ENCODE peak calls at places on chromosome 17, in nine cellular contexts. C, B, T, R, A, F, O, P and L are unnamed samples. For H3K4me1, the result is how much of the 10 kb centered on the place peaks cover.

GRCh38 chr17:56948491-56948890 is 12.4 kb downstream of the COIL start:
- DNase-seq in C (no peak), B (no peak), T (no peak), R (no peak), A (no peak), F (no peak), O (no peak), P (no peak), L (no peak)

GRCh38 chr17:77107506-77108433 is 33.0 kb upstream of the SEC14L1 start:
- DNase-seq in C (peak), B (no peak), T (no peak), R (no peak), A (no peak), F (no peak), O (no peak), P (no peak), L (no peak)

GRCh38 chr17:6567528-6568185 is 11.3 kb upstream of the PITPNM3 start:
- DNase-seq in C (no peak), B (no peak), T (no peak), R (no peak), A (no peak), F (no peak), O (no peak), P (peak), L (no peak)

GRCh38 chr17:57861737-57862409 is 12.0 kb upstream of the MRPS23 start:
- DNase-seq in C (no peak), B (peak), T (peak), R (no peak), A (peak), F (peak), O (peak), P (peak), L (no peak)

GRCh38 chr17:8284126-8284525 is 4.3 kb upstream of the RANGRF start:
- DNase-seq in C (peak), B (no peak), T (no peak), R (no peak), A (no peak), F (no peak), O (no peak), P (no peak), L (no peak)

GRCh38 chr17:49616546-49617205 is 41.0 kb downstream of the NXPH3 start:
- DNase-seq in C (no peak), B (peak), T (peak), R (no peak), A (peak), F (peak), O (no peak), P (peak), L (no peak)

GRCh38 chr17:5955764-5956163 is 114.4 kb upstream of the WSCD1 start:
- DNase-seq in C (no peak), B (no peak), T (no peak), R (no peak), A (no peak), F (no peak), O (no peak), P (no peak), L (no peak)

GRCh38 chr17:2828396-2829038 is 32.3 kb downstream of the RAP1GAP2 start:
- DNase-seq in C (peak), B (peak), T (peak), R (no peak), A (peak), F (no peak), O (peak), P (peak), L (peak)

GRCh38 chr17:2713881-2714280 is 2.3 kb upstream of the CLUH start:
- DNase-seq in C (no peak), B (no peak), T (no peak), R (no peak), A (no peak), F (no peak), O (no peak), P (no peak), L (no peak)

GRCh38 chr17:62626719-62627218 is 701 bp upstream of the MRC2 start:
- DNase-seq in C (no peak), B (peak), T (peak), R (no peak), A (peak), F (peak), O (peak), P (no peak), L (no peak)

GRCh38 chr17:33712120-33712519 is 419.0 kb upstream of the ASIC2 start:
- DNase-seq in C (no peak), B (no peak), T (no peak), R (no peak), A (no peak), F (no peak), O (no peak), P (no peak), L (no peak)

GRCh38 chr17:53749178-53749577 is 73.5 kb upstream of the KIF2B start:
- DNase-seq in C (no peak), B (no peak), T (no peak), R (no peak), A (no peak), F (no peak), O (peak), P (no peak), L (no peak)

GRCh38 chr17:45722161-45722560 is 62.0 kb upstream of the CRHR1 start:
- DNase-seq in C (no peak), B (no peak), T (no peak), R (no peak), A (no peak), F (no peak), O (peak), P (no peak), L (peak)

GRCh38 chr17:63433746-63434591 is 12.1 kb downstream of the CYB561 start:
- DNase-seq in C (no peak), B (peak), T (peak), R (no peak), A (peak), F (peak), O (no peak), P (peak), L (no peak)

GRCh38 chr17:6506679-6507231 is 49.6 kb downstream of the PITPNM3 start:
- DNase-seq in C (no peak), B (no peak), T (no peak), R (no peak), A (no peak), F (no peak), O (no peak), P (peak), L (no peak)

GRCh38 chr17:210402-210801 is 29.0 kb upstream of the DOC2B start:
- DNase-seq in C (no peak), B (peak), T (no peak), R (no peak), A (no peak), F (no peak), O (no peak), P (no peak), L (no peak)

GRCh38 chr17:29838961-29839360 is 91.1 kb downstream of the SSH2 start:
- DNase-seq in C (no peak), B (no peak), T (peak), R (no peak), A (no peak), F (no peak), O (peak), P (no peak), L (no peak)

GRCh38 chr17:51000835-51001638 is 119.6 kb downstream of the SPAG9 start:
- DNase-seq in C (peak), B (no peak), T (no peak), R (no peak), A (no peak), F (no peak), O (peak), P (no peak), L (peak)

GRCh38 chr17:40714473-40714872 is 10.9 kb upstream of the KRT24 start:
- DNase-seq in C (no peak), B (no peak), T (no peak), R (no peak), A (no peak), F (no peak), O (no peak), P (no peak), L (no peak)

GRCh38 chr17:81067331-81067730 is 32.4 kb downstream of the BAIAP2 start:
- DNase-seq in C (no peak), B (no peak), T (no peak), R (no peak), A (no peak), F (no peak), O (no peak), P (peak), L (no peak)

GRCh38 chr17:7744416-7744815 is 26.9 kb downstream of the DNAH2 start:
- DNase-seq in C (no peak), B (no peak), T (no peak), R (no peak), A (no peak), F (no peak), O (no peak), P (no peak), L (no peak)

GRCh38 chr17:44645341-44645740 is 10.9 kb upstream of the MEIOC start:
- DNase-seq in C (no peak), B (no peak), T (no peak), R (no peak), A (no peak), F (no peak), O (no peak), P (no peak), L (no peak)

GRCh38 chr17:6775871-6776405 is at the start of gene FBXO39:
- DNase-seq in C (no peak), B (no peak), T (peak), R (no peak), A (no peak), F (no peak), O (peak), P (no peak), L (no peak)

GRCh38 chr17:7550359-7550758 is 1.5 kb downstream of the TNFSF12 start:
- DNase-seq in C (no peak), B (no peak), T (no peak), R (no peak), A (no peak), F (no peak), O (no peak), P (no peak), L (no peak)

GRCh38 chr17:73030501-73030911 is 62.0 kb downstream of the SLC39A11 start:
- DNase-seq in C (no peak), B (no peak), T (no peak), R (no peak), A (no peak), F (no peak), O (no peak), P (peak), L (no peak)

GRCh38 chr17:9140550-9141422 is 119.5 kb downstream of the NTN1 start:
- DNase-seq in C (no peak), B (no peak), T (no peak), R (no peak), A (no peak), F (no peak), O (peak), P (no peak), L (no peak)

GRCh38 chr17:3766783-3767182 is 34.2 kb downstream of the ITGAE start:
- DNase-seq in C (no peak), B (peak), T (no peak), R (no peak), A (no peak), F (no peak), O (no peak), P (no peak), L (no peak)

GRCh38 chr17:60065867-60066266 is 12.9 kb downstream of the HEATR6 start:
- DNase-seq in C (no peak), B (no peak), T (no peak), R (no peak), A (no peak), F (no peak), O (no peak), P (no peak), L (no peak)

GRCh38 chr17:80681215-80681614 is 136.6 kb downstream of the RPTOR start:
- DNase-seq in C (no peak), B (no peak), T (no peak), R (no peak), A (no peak), F (no peak), O (no peak), P (no peak), L (no peak)

DNA sequence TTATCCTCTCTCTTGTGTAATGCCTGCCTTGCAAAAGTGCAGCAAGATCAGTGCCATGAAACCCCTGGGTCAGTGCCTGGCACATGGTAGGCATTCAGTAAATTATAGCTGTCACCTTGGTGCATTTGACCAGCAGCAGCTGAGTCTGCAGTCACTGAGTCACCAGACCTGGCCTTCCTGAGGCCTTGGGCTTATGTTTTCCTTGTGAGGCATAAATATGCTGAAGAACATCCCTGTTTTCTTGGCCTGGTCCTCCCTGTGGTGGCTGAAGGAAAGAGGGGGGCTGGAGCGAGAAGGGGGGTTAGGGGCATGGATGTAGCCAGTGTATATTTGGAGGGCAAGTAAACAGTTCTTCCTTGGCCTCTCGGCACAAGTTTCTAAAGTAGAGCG is 26.4 kb downstream of the EPN2 start:
- DNase-seq in C (no peak), B (peak), T (no peak), R (no peak), A (no peak), F (peak), O (no peak), P (no peak), L (no peak)
- H3K27ac ChIP-seq in C (no peak), B (no peak), T (peak), R (peak), A (peak), F (peak), O (no peak), P (peak), L (no peak)

GRCh38 chr17:17826942-17827785 is 9.6 kb downstream of the SREBF1 start:
- DNase-seq in C (no peak), B (no peak), T (no peak), R (no peak), A (no peak), F (no peak), O (no peak), P (no peak), L (no peak)
- H3K4me1 ChIP-seq in C (under half), B (under half), T (half or more), R (half or more), A (half or more), F (under half), O (under half), P (half or more), L (under half)

GRCh38 chr17:42895185-42895555 is 5.4 kb upstream of the G6PC1 start:
- DNase-seq in C (no peak), B (peak), T (peak), R (no peak), A (no peak), F (peak), O (no peak), P (peak), L (no peak)
- H3K27ac ChIP-seq in C (no peak), B (peak), T (no peak), R (peak), A (no peak), F (peak), O (no peak), P (peak), L (no peak)

DNA sequence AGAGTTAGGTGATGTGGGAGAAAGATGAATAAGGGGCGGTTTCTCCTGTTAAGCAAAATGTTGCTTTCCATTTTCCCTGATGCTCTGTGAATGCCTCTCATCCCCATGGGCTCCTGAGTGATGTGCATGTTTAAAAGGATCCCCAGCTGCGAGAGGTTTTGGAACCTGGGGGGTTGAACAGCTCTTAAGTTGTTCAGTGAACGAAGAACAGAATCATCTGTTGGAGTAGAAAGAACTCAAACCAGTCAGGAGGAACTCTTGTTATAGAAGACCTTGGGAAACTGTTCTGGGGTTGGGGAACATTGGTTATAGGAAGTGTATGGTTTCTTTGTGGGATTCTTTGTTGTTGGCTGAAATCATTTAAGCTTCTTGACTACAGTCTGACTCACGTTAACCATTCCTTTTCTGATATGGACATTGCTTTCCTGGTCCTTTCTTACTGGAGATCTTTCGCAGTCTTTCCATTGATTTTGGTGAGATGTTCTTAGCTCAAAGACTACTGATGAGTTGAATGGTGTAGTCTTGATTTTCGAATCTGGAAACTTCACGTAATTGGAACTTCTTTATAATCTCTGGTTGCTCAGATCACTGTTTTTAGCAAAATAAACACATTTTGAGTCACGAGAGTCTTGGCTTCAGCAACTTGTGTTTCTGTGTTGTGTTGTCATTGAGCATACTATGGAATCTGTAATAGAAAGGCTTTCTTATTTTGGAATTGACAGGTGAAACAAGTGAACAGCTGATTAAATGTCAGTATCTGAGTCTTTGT is 1.3 kb downstream of the UNK start:
- DNase-seq in C (no peak), B (no peak), T (no peak), R (no peak), A (no peak), F (no peak), O (no peak), P (no peak), L (no peak)
- H3K4me1 ChIP-seq in C (half or more), B (under half), T (under half), R (under half), A (half or more), F (under half), O (under half), P (half or more), L (under half)

DNA sequence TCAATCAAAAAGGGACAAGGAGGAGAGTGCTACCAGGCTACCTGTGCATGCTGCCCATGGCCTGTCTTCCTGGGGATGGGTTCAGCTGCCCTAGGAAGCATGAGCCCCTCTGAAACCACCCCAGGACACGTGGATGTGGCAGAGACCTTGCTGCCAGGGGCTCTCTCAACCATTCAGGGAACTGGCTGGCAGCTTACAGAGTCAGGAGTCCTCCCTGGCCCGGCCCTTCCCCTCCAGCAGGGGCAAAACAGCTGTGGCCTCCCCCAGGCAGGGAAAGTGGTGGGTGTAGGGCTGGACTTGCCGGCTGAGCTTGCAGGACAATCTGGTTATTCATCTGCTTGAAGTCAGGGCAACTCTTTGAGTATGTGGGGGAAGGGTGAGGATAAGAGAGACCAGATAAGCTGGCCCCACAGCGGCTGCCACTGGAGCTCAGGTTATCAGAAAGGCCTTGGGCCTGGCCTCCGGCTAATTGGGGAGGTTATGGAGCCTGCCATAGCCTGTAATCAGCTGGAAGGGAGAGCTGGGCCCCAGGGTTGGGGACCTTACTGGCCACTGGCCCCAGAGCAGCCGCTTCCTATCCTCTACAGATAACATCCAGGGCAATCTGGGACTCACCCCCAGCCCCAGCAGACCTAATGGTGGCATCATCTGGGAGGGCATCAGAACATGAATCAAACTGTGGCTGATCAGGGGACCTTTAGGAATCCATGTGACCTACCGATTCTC is 5.6 kb upstream of the TBX2 start:
- DNase-seq in C (no peak), B (no peak), T (no peak), R (no peak), A (no peak), F (no peak), O (peak), P (no peak), L (no peak)
- H3K27ac ChIP-seq in C (no peak), B (no peak), T (peak), R (peak), A (peak), F (peak), O (peak), P (no peak), L (no peak)

GRCh38 chr17:64994281-64994680 is 62.3 kb downstream of the GNA13 start:
- DNase-seq in C (no peak), B (no peak), T (no peak), R (no peak), A (no peak), F (no peak), O (no peak), P (no peak), L (no peak)

GRCh38 chr17:64991726-64992125 is 64.8 kb downstream of the GNA13 start:
- DNase-seq in C (no peak), B (no peak), T (no peak), R (no peak), A (no peak), F (no peak), O (no peak), P (no peak), L (no peak)

GRCh38 chr17:64994781-64995538 is 61.6 kb downstream of the GNA13 start:
- DNase-seq in C (no peak), B (no peak), T (no peak), R (no peak), A (no peak), F (no peak), O (no peak), P (no peak), L (no peak)

GRCh38 chr17:64993867-64994266 is 62.7 kb downstream of the GNA13 start:
- DNase-seq in C (no peak), B (no peak), T (no peak), R (no peak), A (no peak), F (no peak), O (no peak), P (no peak), L (no peak)

DNA sequence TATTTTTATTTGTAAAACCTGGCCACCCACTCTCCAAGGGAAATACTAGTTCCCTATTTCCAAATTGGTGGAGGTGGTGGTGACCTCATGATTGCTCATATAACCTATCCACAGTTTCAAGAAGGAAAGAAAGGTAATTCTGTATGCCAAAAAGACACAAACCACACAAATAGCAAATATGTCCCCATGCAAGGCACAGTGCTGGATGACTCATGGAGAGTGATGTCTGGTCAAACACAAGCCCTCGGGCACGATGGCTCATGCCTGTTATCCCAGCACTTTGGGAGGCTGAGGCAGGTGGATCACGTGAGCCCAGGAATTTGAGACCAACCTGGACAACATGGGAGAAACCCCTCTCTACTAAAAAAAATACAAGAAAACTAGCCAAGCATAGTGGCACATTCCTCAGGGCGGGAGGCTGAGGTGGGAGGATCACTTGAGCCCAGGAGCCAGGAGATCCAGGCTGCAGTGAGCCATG is 64.2 kb downstream of the GNA13 start:
- DNase-seq in C (no peak), B (no peak), T (no peak), R (no peak), A (no peak), F (no peak), O (no peak), P (no peak), L (no peak)
- H3K4me1 ChIP-seq in C (under half), B (under half), T (under half), R (under half), A (under half), F (under half), O (under half), P (under half), L (under half)